ENCODE peak calls at places on chromosomes 7 and 10, in ten cellular contexts. T, Q, W, P, B, H, X, J, F and D are unnamed samples.

GRCh38 chr7:115299379-115300038 is 377.6 kb downstream of the MDFIC start:
- DNase-seq in T (no peak), Q (no peak), W (no peak), P (peak), B (no peak), H (no peak), X (no peak), J (no peak), F (no peak), D (no peak)

GRCh38 chr10:10911471-10911921 is 106.2 kb upstream of the CELF2 start:
- DNase-seq in T (no peak), Q (peak), W (peak), P (peak), B (no peak), H (peak), X (peak), J (no peak), F (peak), D (peak)

GRCh38 chr7:2278026-2278425 is 36.0 kb downstream of the NUDT1 start:
- DNase-seq in T (no peak), Q (no peak), W (no peak), P (no peak), B (no peak), H (no peak), X (no peak), J (no peak), F (no peak), D (no peak)

GRCh38 chr7:152451356-152451755 is 15.6 kb upstream of the KMT2C start:
- DNase-seq in T (no peak), Q (no peak), W (no peak), P (no peak), B (no peak), H (no peak), X (no peak), J (no peak), F (no peak), D (no peak)

GRCh38 chr10:100882681-100883321 is 30.0 kb upstream of the SLF2 start:
- DNase-seq in T (no peak), Q (no peak), W (no peak), P (no peak), B (no peak), H (no peak), X (no peak), J (no peak), F (no peak), D (no peak)

GRCh38 chr7:38863609-38864291 is 45.2 kb downstream of the VPS41 start:
- DNase-seq in T (no peak), Q (no peak), W (no peak), P (peak), B (no peak), H (no peak), X (peak), J (no peak), F (no peak), D (no peak)

GRCh38 chr7:141272417-141272816 is 198.6 kb downstream of the TMEM178B start:
- DNase-seq in T (no peak), Q (no peak), W (no peak), P (no peak), B (no peak), H (no peak), X (no peak), J (no peak), F (no peak), D (no peak)

GRCh38 chr7:38574121-38574520 is 57.1 kb downstream of the AMPH start:
- DNase-seq in T (no peak), Q (no peak), W (no peak), P (no peak), B (no peak), H (no peak), X (no peak), J (no peak), F (no peak), D (no peak)

GRCh38 chr7:28937593-28937992 is 20.5 kb downstream of the TRIL start:
- DNase-seq in T (no peak), Q (no peak), W (no peak), P (no peak), B (no peak), H (no peak), X (no peak), J (no peak), F (no peak), D (peak)

GRCh38 chr10:22897371-22897770 is 30.5 kb upstream of the ARMC3 start:
- DNase-seq in T (no peak), Q (no peak), W (no peak), P (no peak), B (no peak), H (no peak), X (no peak), J (no peak), F (no peak), D (no peak)

GRCh38 chr7:12524794-12525386 is 45.6 kb upstream of the SCIN start:
- DNase-seq in T (peak), Q (no peak), W (no peak), P (no peak), B (peak), H (no peak), X (no peak), J (peak), F (no peak), D (no peak)

GRCh38 chr7:135143874-135144668 is 3.8 kb upstream of the TMEM140 start:
- DNase-seq in T (no peak), Q (no peak), W (no peak), P (no peak), B (no peak), H (no peak), X (no peak), J (no peak), F (no peak), D (no peak)

GRCh38 chr7:2099036-2099957 is 133.4 kb downstream of the MAD1L1 start:
- DNase-seq in T (no peak), Q (no peak), W (no peak), P (no peak), B (peak), H (no peak), X (no peak), J (no peak), F (peak), D (no peak)

GRCh38 chr7:137687556-137688280 is 159.1 kb downstream of the DGKI start:
- DNase-seq in T (no peak), Q (no peak), W (no peak), P (no peak), B (no peak), H (no peak), X (no peak), J (no peak), F (no peak), D (no peak)

GRCh38 chr7:14602851-14603250 is 299.7 kb downstream of the DGKB start:
- DNase-seq in T (no peak), Q (no peak), W (no peak), P (no peak), B (no peak), H (no peak), X (no peak), J (no peak), F (no peak), D (no peak)

GRCh38 chr10:102133373-102134195 is 744 bp downstream of the PPRC1 start:
- DNase-seq in T (peak), Q (peak), W (peak), P (no peak), B (peak), H (peak), X (peak), J (no peak), F (peak), D (no peak)

GRCh38 chr10:121332829-121333765 is 265.1 kb downstream of the FGFR2 start:
- DNase-seq in T (no peak), Q (no peak), W (no peak), P (no peak), B (no peak), H (no peak), X (no peak), J (no peak), F (no peak), D (peak)

GRCh38 chr7:107201795-107202450 is 33.1 kb downstream of the HBP1 start:
- DNase-seq in T (peak), Q (peak), W (no peak), P (peak), B (peak), H (no peak), X (peak), J (no peak), F (no peak), D (no peak)

GRCh38 chr10:117365612-117366011 is 9.6 kb downstream of the PDZD8 start:
- DNase-seq in T (no peak), Q (peak), W (no peak), P (no peak), B (no peak), H (no peak), X (peak), J (no peak), F (no peak), D (no peak)

GRCh38 chr7:127588697-127589482 is 679 bp downstream of the ARF5 start:
- DNase-seq in T (peak), Q (peak), W (peak), P (peak), B (peak), H (peak), X (peak), J (no peak), F (peak), D (no peak)

GRCh38 chr10:119318411-119319160 is 111.2 kb downstream of the GRK5 start:
- DNase-seq in T (no peak), Q (no peak), W (no peak), P (no peak), B (no peak), H (no peak), X (no peak), J (no peak), F (no peak), D (no peak)

GRCh38 chr7:85521108-85521694 is 334.3 kb upstream of the SEMA3D start:
- DNase-seq in T (no peak), Q (no peak), W (no peak), P (no peak), B (no peak), H (no peak), X (no peak), J (no peak), F (no peak), D (no peak)

GRCh38 chr10:106424076-106424475 is 740.4 kb downstream of the SORCS1 start:
- DNase-seq in T (no peak), Q (no peak), W (no peak), P (no peak), B (no peak), H (no peak), X (no peak), J (no peak), F (no peak), D (no peak)

GRCh38 chr7:64541438-64542359 is 21.2 kb downstream of the ZNF680 start:
- DNase-seq in T (no peak), Q (no peak), W (no peak), P (no peak), B (no peak), H (no peak), X (no peak), J (no peak), F (no peak), D (no peak)

GRCh38 chr7:88759216-88759955 is at the start of gene ZNF804B:
- DNase-seq in T (peak), Q (peak), W (peak), P (peak), B (no peak), H (peak), X (no peak), J (no peak), F (peak), D (no peak)

GRCh38 chr7:18960735-18961134 is 156.7 kb downstream of the TWIST1 start:
- DNase-seq in T (no peak), Q (no peak), W (no peak), P (no peak), B (no peak), H (no peak), X (no peak), J (no peak), F (no peak), D (no peak)

GRCh38 chr10:109411897-109412296 is 511.4 kb downstream of the XPNPEP1 start:
- DNase-seq in T (no peak), Q (no peak), W (no peak), P (no peak), B (no peak), H (peak), X (no peak), J (no peak), F (no peak), D (no peak)

GRCh38 chr10:31686566-31686965 is 242.1 kb downstream of the ARHGAP12 start:
- DNase-seq in T (no peak), Q (no peak), W (no peak), P (no peak), B (no peak), H (no peak), X (no peak), J (no peak), F (no peak), D (no peak)

GRCh38 chr10:31693499-31693898 is 235.1 kb downstream of the ARHGAP12 start:
- DNase-seq in T (no peak), Q (peak), W (no peak), P (no peak), B (no peak), H (no peak), X (no peak), J (no peak), F (no peak), D (no peak)

GRCh38 chr10:31683682-31684081 is 244.9 kb downstream of the ARHGAP12 start:
- DNase-seq in T (no peak), Q (no peak), W (no peak), P (no peak), B (no peak), H (no peak), X (no peak), J (no peak), F (no peak), D (no peak)

GRCh38 chr10:31687545-31688482 is 240.8 kb downstream of the ARHGAP12 start:
- DNase-seq in T (no peak), Q (no peak), W (no peak), P (no peak), B (no peak), H (no peak), X (no peak), J (no peak), F (no peak), D (no peak)

GRCh38 chr10:31689233-31689632 is 239.4 kb downstream of the ARHGAP12 start:
- DNase-seq in T (no peak), Q (no peak), W (no peak), P (no peak), B (no peak), H (no peak), X (no peak), J (no peak), F (no peak), D (no peak)
- TF ChIP-seq EP300 in T (no peak), Q (no peak), W (no peak), P (no peak), B (no peak), H (no peak), X (no peak), J (no peak), F (no peak), D (no peak)

GRCh38 chr10:72011468-72011867 is 47.3 kb downstream of the CHST3 start:
- DNase-seq in T (no peak), Q (no peak), W (no peak), P (no peak), B (no peak), H (no peak), X (no peak), J (no peak), F (no peak), D (no peak)
- TF ChIP-seq POLR2AphosphoS5 in T (no peak), Q (no peak), W (no peak), P (no peak), B (no peak), H (no peak), X (no peak), J (no peak), F (no peak), D (no peak)

GRCh38 chr7:96645084-96645483 is 64.6 kb downstream of the SEM1 start:
- DNase-seq in T (no peak), Q (no peak), W (no peak), P (no peak), B (no peak), H (no peak), X (no peak), J (no peak), F (no peak), D (no peak)

GRCh38 chr7:96655956-96656355 is 53.7 kb downstream of the SEM1 start:
- DNase-seq in T (no peak), Q (no peak), W (no peak), P (no peak), B (no peak), H (no peak), X (no peak), J (no peak), F (no peak), D (no peak)

GRCh38 chr7:96654630-96655188 is 54.9 kb downstream of the SEM1 start:
- DNase-seq in T (no peak), Q (no peak), W (no peak), P (no peak), B (no peak), H (no peak), X (no peak), J (no peak), F (no peak), D (no peak)

GRCh38 chr7:96648784-96649183 is 60.9 kb downstream of the SEM1 start:
- DNase-seq in T (no peak), Q (no peak), W (no peak), P (no peak), B (no peak), H (no peak), X (no peak), J (no peak), F (no peak), D (no peak)

DNA sequence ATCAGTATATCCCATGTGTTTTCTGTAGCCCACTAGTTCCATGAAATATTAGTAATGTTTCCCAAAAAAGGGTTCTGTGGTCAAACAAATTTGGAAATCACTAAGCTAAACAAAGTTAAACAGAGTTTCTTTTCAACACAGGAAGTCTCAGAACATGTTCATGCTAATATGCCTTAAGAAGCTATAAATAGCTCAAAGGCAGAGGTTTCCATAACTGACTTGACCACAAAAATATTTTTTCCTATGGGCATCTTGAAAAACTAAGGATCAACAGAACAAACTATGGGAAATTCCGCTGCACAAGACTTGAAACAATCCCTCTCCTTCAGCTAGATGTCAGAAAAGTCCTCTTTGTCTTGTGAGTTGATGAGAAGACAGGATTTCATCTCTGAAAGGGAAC is 59.7 kb downstream of the SEM1 start:
- DNase-seq in T (no peak), Q (no peak), W (no peak), P (no peak), B (no peak), H (no peak), X (no peak), J (no peak), F (no peak), D (no peak)
- TF ChIP-seq EP300 in T (no peak), Q (no peak), W (no peak), P (no peak), B (no peak), H (no peak), X (no peak), J (no peak), F (no peak), D (no peak)

GRCh38 chr7:40638872-40639271 is 504.1 kb downstream of the SUGCT start:
- DNase-seq in T (no peak), Q (no peak), W (no peak), P (no peak), B (no peak), H (no peak), X (no peak), J (no peak), F (no peak), D (no peak)
- TF ChIP-seq POLR2AphosphoS5 in T (no peak), Q (no peak), W (no peak), P (no peak), B (no peak), H (no peak), X (no peak), J (no peak), F (no peak), D (no peak)

GRCh38 chr7:155464948-155465739 is 7.2 kb downstream of the EN2 start:
- DNase-seq in T (peak), Q (no peak), W (no peak), P (no peak), B (no peak), H (no peak), X (no peak), J (no peak), F (peak), D (no peak)
- TF ChIP-seq EP300 in T (no peak), Q (no peak), W (no peak), P (no peak), B (no peak), H (no peak), X (no peak), J (no peak), F (no peak), D (no peak)

DNA sequence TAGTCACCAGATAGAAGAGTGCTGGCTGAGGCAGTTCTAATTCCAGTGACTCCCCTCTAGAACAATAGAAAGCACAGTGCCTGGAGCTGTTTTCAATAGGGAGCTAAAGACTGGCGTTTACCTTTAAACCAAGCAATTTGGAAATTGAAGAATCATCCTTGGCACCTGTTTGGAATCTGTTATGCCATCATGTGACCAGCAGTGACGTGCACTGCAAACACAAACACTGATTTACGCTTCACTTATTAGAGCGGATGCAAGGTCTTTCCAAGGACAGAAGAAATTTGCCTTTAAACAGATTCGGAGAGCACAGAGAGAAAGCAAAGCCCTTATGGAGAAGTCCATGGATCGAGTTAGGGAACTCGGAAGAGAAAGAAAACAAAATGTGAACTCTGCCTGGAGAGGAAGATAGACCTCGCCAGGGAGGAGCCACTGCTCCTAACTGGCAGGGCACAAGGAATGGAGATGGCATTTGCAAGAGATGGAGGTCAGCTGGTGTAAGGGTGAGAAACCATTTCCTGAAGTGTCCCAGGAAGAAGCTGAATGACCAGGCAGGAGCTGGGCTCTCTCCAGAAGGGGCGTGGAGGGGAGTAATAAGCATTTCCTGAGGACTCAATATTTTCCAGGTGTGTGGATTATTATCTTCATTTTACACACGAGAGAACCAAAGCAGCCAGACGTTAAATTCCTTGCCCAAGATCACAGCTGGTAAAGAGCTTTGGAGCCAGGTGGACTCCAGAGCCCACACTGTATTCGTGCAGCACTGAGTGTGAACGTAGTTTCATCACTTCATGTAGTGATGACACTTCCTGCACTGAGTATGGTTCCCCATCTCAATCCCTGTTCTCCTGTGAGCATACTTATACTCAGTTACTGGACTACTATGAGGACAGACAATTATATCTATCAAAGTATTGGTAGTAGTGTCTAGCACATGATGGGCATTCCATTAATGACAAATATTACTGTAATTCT is 97.7 kb downstream of the CUBN start:
- DNase-seq in T (no peak), Q (no peak), W (no peak), P (no peak), B (no peak), H (no peak), X (no peak), J (no peak), F (no peak), D (peak)
- TF ChIP-seq POLR2AphosphoS5 in T (no peak), Q (no peak), W (no peak), P (no peak), B (no peak), H (no peak), X (no peak), J (no peak), F (no peak), D (no peak)

GRCh38 chr7:46480619-46481018 is 559.5 kb upstream of the IGFBP3 start:
- DNase-seq in T (no peak), Q (no peak), W (no peak), P (no peak), B (no peak), H (no peak), X (no peak), J (no peak), F (no peak), D (no peak)

GRCh38 chr7:46486264-46487206 is 565.5 kb upstream of the IGFBP3 start:
- DNase-seq in T (no peak), Q (peak), W (peak), P (no peak), B (no peak), H (peak), X (no peak), J (no peak), F (no peak), D (no peak)

GRCh38 chr7:46490406-46490805 is 569.3 kb upstream of the IGFBP3 start:
- DNase-seq in T (no peak), Q (no peak), W (no peak), P (no peak), B (no peak), H (no peak), X (no peak), J (no peak), F (no peak), D (no peak)

GRCh38 chr7:46479680-46480079 is 558.6 kb upstream of the IGFBP3 start:
- DNase-seq in T (no peak), Q (no peak), W (no peak), P (no peak), B (no peak), H (no peak), X (no peak), J (no peak), F (no peak), D (no peak)

GRCh38 chr7:46485481-46486065 is 564.5 kb upstream of the IGFBP3 start:
- DNase-seq in T (no peak), Q (no peak), W (no peak), P (no peak), B (no peak), H (no peak), X (no peak), J (no peak), F (no peak), D (no peak)
- TF ChIP-seq EP300 in T (no peak), Q (no peak), W (no peak), P (no peak), B (no peak), H (no peak), X (no peak), J (no peak), F (no peak), D (no peak)

GRCh38 chr10:132446661-132447445 is 49.9 kb downstream of the PWWP2B start:
- DNase-seq in T (peak), Q (peak), W (no peak), P (no peak), B (peak), H (no peak), X (peak), J (peak), F (peak), D (no peak)
- TF ChIP-seq POLR2AphosphoS5 in T (no peak), Q (peak), W (no peak), P (no peak), B (no peak), H (no peak), X (peak), J (no peak), F (peak), D (no peak)